ENCODE peak calls at places on chromosomes 13 and 19, in nine cellular contexts. M, I, J, U, X, E, W, A and F are unnamed samples.

GRCh38 chr13:30026093-30026492 is 175.7 kb upstream of the UBL3 start:
- DNase-seq in W (peak), M (no peak), E (no peak), U (no peak), J (no peak), I (no peak), X (no peak), A (no peak), F (no peak)

GRCh38 chr13:39776439-39776838 is 121.0 kb downstream of the COG6 start:
- DNase-seq in I (no peak), W (peak), X (no peak), E (no peak), U (no peak), J (no peak), M (no peak), A (no peak), F (no peak)

GRCh38 chr19:38135150-38135998 is 88.6 kb downstream of the DPF1 start:
- DNase-seq in A (no peak), M (no peak), U (no peak), I (no peak), E (no peak), W (no peak), J (no peak), X (no peak), F (no peak)

GRCh38 chr13:51148952-51149573 is 38.0 kb upstream of the C13orf42 start:
- DNase-seq in I (peak), X (peak), M (no peak), W (no peak), U (no peak), J (peak), A (peak), E (peak), F (no peak)

GRCh38 chr13:98565726-98566577 is 11.0 kb downstream of the STK24 start:
- DNase-seq in J (no peak), M (no peak), U (no peak), E (no peak), X (no peak), W (no peak), I (no peak), A (no peak), F (no peak)

GRCh38 chr13:89763011-89763410 is 1584.5 kb upstream of the MIR17HG start:
- DNase-seq in I (no peak), J (no peak), A (no peak), E (no peak), X (no peak), W (no peak), M (no peak), U (no peak), F (no peak)

GRCh38 chr19:49818691-49819331 is 722 bp downstream of the MED25 start:
- DNase-seq in U (no peak), J (no peak), A (no peak), I (no peak), E (no peak), M (no peak), W (no peak), X (no peak), F (no peak)

GRCh38 chr13:28568286-28568685 is 73.4 kb upstream of the FLT1 start:
- DNase-seq in U (no peak), A (peak), W (no peak), E (peak), I (peak), X (no peak), J (peak), M (no peak), F (no peak)

GRCh38 chr19:30237146-30237545 is 135.0 kb upstream of the ZNF536 start:
- DNase-seq in U (no peak), W (no peak), A (no peak), M (no peak), E (no peak), I (no peak), X (no peak), J (no peak), F (no peak)

GRCh38 chr19:35135389-35135909 is 590 bp upstream of the LGI4 start:
- DNase-seq in U (peak), M (no peak), W (no peak), J (peak), E (peak), I (peak), X (no peak), A (peak), F (no peak)

GRCh38 chr19:3057275-3057714 is 5.0 kb downstream of the TLE5 start:
- DNase-seq in I (peak), M (no peak), E (peak), J (peak), W (no peak), A (no peak), X (no peak), U (no peak), F (no peak)

GRCh38 chr13:67844544-67844943 is 614.4 kb upstream of the PCDH9 start:
- DNase-seq in J (no peak), E (no peak), I (no peak), A (no peak), M (no peak), U (no peak), W (no peak), X (no peak), F (no peak)

GRCh38 chr19:16436780-16437179 is 35.0 kb downstream of the EPS15L1 start:
- DNase-seq in J (no peak), A (no peak), E (no peak), W (no peak), U (no peak), X (no peak), M (no peak), I (no peak), F (no peak)

GRCh38 chr19:50507376-50507775 is 3.6 kb downstream of the JOSD2 start:
- DNase-seq in U (no peak), W (no peak), A (no peak), E (no peak), M (no peak), J (peak), I (no peak), X (no peak), F (no peak)

GRCh38 chr19:46621191-46622117 is 3.4 kb downstream of the PTGIR start:
- DNase-seq in M (no peak), W (no peak), U (no peak), I (no peak), J (no peak), X (no peak), A (no peak), E (no peak), F (no peak)

GRCh38 chr13:83880275-83881027 is 1.8 kb downstream of the SLITRK1 start:
- DNase-seq in U (no peak), J (no peak), W (no peak), E (peak), A (no peak), I (no peak), M (no peak), X (no peak), F (no peak)

GRCh38 chr13:20773194-20774080 is at the start of gene EEF1AKMT1:
- DNase-seq in E (peak), M (peak), I (peak), W (peak), U (peak), J (peak), A (peak), X (peak), F (peak)

GRCh38 chr13:76993021-76993420 is 1.1 kb downstream of the CLN5 start:
- DNase-seq in M (no peak), A (no peak), U (no peak), W (no peak), I (no peak), J (no peak), E (no peak), X (no peak), F (no peak)

GRCh38 chr19:18063463-18063862 is 23.3 kb downstream of the IL12RB1 start:
- DNase-seq in U (peak), M (no peak), E (no peak), W (no peak), X (no peak), J (no peak), I (no peak), A (peak), F (no peak)

GRCh38 chr13:45184693-45185092 is 16.2 kb downstream of the KCTD4 start:
- DNase-seq in U (no peak), A (no peak), E (no peak), X (no peak), I (no peak), J (no peak), W (no peak), M (no peak), F (no peak)

GRCh38 chr19:50461066-50461875 is 15.0 kb upstream of the EMC10 start:
- DNase-seq in M (peak), W (peak), J (peak), U (peak), A (peak), X (no peak), E (peak), I (peak), F (peak)

GRCh38 chr19:31110331-31110730 is 238.9 kb downstream of the TSHZ3 start:
- DNase-seq in E (no peak), M (no peak), W (no peak), I (no peak), U (no peak), X (peak), J (no peak), A (peak), F (no peak)

GRCh38 chr13:73365240-73365639 is 306.4 kb downstream of the KLF5 start:
- DNase-seq in U (no peak), A (no peak), E (no peak), W (no peak), J (no peak), I (no peak), M (no peak), X (no peak), F (no peak)

GRCh38 chr13:95115525-95115924 is 185.7 kb downstream of the ABCC4 start:
- DNase-seq in A (no peak), U (no peak), E (no peak), J (no peak), M (no peak), I (no peak), X (no peak), W (no peak), F (no peak)

GRCh38 chr19:17527326-17527725 is 15.9 kb downstream of the PGLS start:
- DNase-seq in U (no peak), A (no peak), M (no peak), E (no peak), J (no peak), X (no peak), W (no peak), I (no peak), F (no peak)

GRCh38 chr19:38405276-38405675 is 2.4 kb downstream of the FAM98C start:
- DNase-seq in I (no peak), X (no peak), M (no peak), A (no peak), J (no peak), E (no peak), W (no peak), U (no peak), F (no peak)

GRCh38 chr13:23868521-23868920 is 20.7 kb downstream of the MIPEP start:
- DNase-seq in I (no peak), M (no peak), U (no peak), J (no peak), A (no peak), E (no peak), W (no peak), X (no peak), F (no peak)

GRCh38 chr13:51542358-51542972 is 41.8 kb upstream of the WDFY2 start:
- DNase-seq in X (no peak), I (no peak), A (peak), W (no peak), J (no peak), U (no peak), M (no peak), E (peak), F (no peak)

GRCh38 chr13:85828094-85828684 is 29.0 kb upstream of the SLITRK6 start:
- DNase-seq in M (no peak), J (no peak), W (no peak), X (no peak), I (no peak), A (peak), U (no peak), E (no peak), F (no peak)

GRCh38 chr19:49712397-49712859 is 21.5 kb downstream of the CPT1C start:
- DNase-seq in I (peak), J (no peak), U (no peak), X (peak), A (peak), W (peak), M (no peak), E (peak), F (peak)

GRCh38 chr19:14529254-14530004 is at the start of gene TECR:
- DNase-seq in I (peak), E (peak), X (peak), M (peak), J (peak), U (peak), A (peak), W (peak), F (peak)

GRCh38 chr19:15464394-15465385 is at the start of gene RASAL3:
- DNase-seq in X (no peak), M (no peak), E (no peak), W (no peak), J (no peak), U (peak), A (peak), I (no peak), F (no peak)

GRCh38 chr19:16371540-16371986 is 46.9 kb downstream of the KLF2 start:
- DNase-seq in I (peak), M (peak), U (peak), X (no peak), A (peak), W (no peak), E (no peak), J (no peak), F (no peak)

GRCh38 chr13:43058318-43058674 is 34.9 kb downstream of the DNAJC15 start:
- DNase-seq in A (peak), X (no peak), J (no peak), M (no peak), U (no peak), W (peak), I (no peak), E (no peak), F (no peak)
- H3K4me3 ChIP-seq in A (no peak), X (no peak), J (no peak), M (no peak), U (no peak), W (no peak), I (no peak), E (no peak), F (no peak)

GRCh38 chr13:113836917-113837553 is 26.8 kb downstream of the GAS6 start:
- DNase-seq in I (peak), E (peak), A (peak), J (no peak), M (no peak), W (peak), X (no peak), U (no peak), F (no peak)
- H3K4me3 ChIP-seq in I (no peak), E (no peak), A (no peak), J (no peak), M (no peak), W (no peak), X (no peak), U (no peak), F (no peak)

GRCh38 chr19:54436031-54436523 is 12.9 kb upstream of the LENG8 start:
- DNase-seq in E (no peak), A (no peak), W (no peak), J (no peak), I (peak), X (no peak), M (no peak), U (no peak), F (no peak)
- H3K4me3 ChIP-seq in E (no peak), A (no peak), W (no peak), J (no peak), I (no peak), X (peak), M (no peak), U (no peak), F (no peak)

DNA sequence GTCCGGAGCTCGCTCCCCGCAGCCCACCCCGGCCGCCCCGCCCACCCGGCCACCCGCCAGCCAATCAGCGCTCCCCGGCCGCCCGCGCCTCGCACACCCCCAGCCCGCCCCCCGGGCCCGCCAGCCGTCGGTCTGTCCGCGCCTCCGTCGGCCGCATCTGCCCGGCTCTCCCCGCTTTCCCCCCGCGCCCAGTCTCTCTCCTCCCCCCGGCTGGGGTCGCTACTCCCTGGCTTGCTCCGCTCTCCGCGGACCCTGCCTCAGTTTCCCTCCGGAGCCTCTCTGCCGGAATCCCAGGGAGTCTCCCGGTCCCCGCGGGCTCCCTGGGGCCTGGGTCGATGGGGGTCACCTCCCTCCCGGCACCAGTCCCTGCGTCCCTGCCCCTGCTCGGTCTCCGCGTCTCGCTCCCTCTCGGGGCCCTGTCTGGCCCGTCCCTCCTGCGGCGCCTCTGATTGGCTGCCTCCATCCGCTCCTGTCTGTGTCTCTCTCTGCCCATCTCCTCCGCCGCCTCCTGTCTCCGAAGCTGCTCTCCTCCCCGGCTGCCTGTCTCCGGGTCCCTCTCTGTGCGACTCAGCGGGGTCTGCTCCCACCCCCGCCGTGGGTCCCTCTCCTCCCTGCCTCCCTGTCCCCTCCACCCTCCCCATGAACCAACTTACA is 485 bp downstream of the IL11 start:
- DNase-seq in M (no peak), U (no peak), X (no peak), W (no peak), I (peak), A (peak), J (no peak), E (no peak), F (no peak)
- H3K4me3 ChIP-seq in M (no peak), U (no peak), X (peak), W (peak), I (peak), A (no peak), J (peak), E (no peak), F (peak)